ENCODE peak calls at places on chromosomes 12 and 14, in six cellular contexts. R, U, T, Y, C and W are unnamed samples.

GRCh38 chr12:98022961-98023360 is 492.4 kb upstream of the TMPO start:
- DNase-seq in R (no peak), T (no peak), Y (no peak), C (no peak), U (no peak), W (no peak)

GRCh38 chr12:120529641-120530314 is 820 bp upstream of the COQ5 start:
- DNase-seq in C (peak; percentile 36), R (no peak), U (peak; percentile 77), Y (no peak), T (no peak), W (no peak)

GRCh38 chr14:61569783-61570182 is 125.5 kb upstream of the HIF1A start:
- DNase-seq in T (peak; percentile 70), Y (no peak), C (peak; percentile 59), R (peak; percentile 77), U (peak; percentile 17), W (peak; percentile 86)

GRCh38 chr14:75280448-75280830 is 1.8 kb downstream of the FOS start:
- DNase-seq in U (no peak), Y (no peak), C (no peak), R (no peak), T (no peak), W (peak; percentile 43)

GRCh38 chr12:121490401-121491257 is 90.2 kb downstream of the KDM2B start:
- DNase-seq in T (no peak), Y (no peak), R (no peak), C (no peak), U (peak; percentile 74), W (no peak)

GRCh38 chr12:16884056-16884455 is 278.1 kb upstream of the LMO3 start:
- DNase-seq in R (no peak), T (no peak), Y (no peak), U (no peak), C (no peak), W (no peak)

GRCh38 chr14:56789955-56790354 is 20.3 kb downstream of the OTX2 start:
- DNase-seq in C (no peak), R (no peak), Y (no peak), T (no peak), U (no peak), W (no peak)

GRCh38 chr12:30823764-30824163 is 69.0 kb upstream of the CAPRIN2 start:
- DNase-seq in Y (no peak), C (no peak), U (peak; percentile 57), T (no peak), R (no peak), W (no peak)

GRCh38 chr12:10285919-10286318 is 21.8 kb upstream of the KLRD1 start:
- DNase-seq in Y (peak; percentile 73), U (no peak), R (no peak), C (no peak), T (no peak), W (no peak)

GRCh38 chr12:53120685-53121525 is 17.6 kb downstream of the SOAT2 start:
- DNase-seq in U (no peak), C (no peak), R (no peak), T (no peak), Y (no peak), W (no peak)

GRCh38 chr12:52063986-52064649 is 5.7 kb upstream of the ATG101 start:
- DNase-seq in T (peak; percentile 76), Y (no peak), U (no peak), R (no peak), C (no peak), W (no peak)

GRCh38 chr14:63616015-63616414 is 25.7 kb downstream of the WDR89 start:
- DNase-seq in U (no peak), C (no peak), R (peak; percentile 49), T (no peak), Y (no peak), W (no peak)

GRCh38 chr14:101849125-101849524 is 87.6 kb downstream of the PPP2R5C start:
- DNase-seq in Y (no peak), T (no peak), U (no peak), C (no peak), R (no peak), W (no peak)

GRCh38 chr14:99176156-99176945 is 95.6 kb downstream of the BCL11B start:
- DNase-seq in U (peak; percentile 43), Y (peak; percentile 45), C (peak; percentile 16), R (peak; percentile 13), T (no peak), W (no peak)

GRCh38 chr12:46187023-46187422 is 81.8 kb downstream of the SLC38A1 start:
- DNase-seq in C (no peak), R (peak; percentile 54), Y (no peak), U (no peak), T (no peak), W (no peak)

GRCh38 chr12:3020850-3021435 is 56.2 kb upstream of the TSPAN9 start:
- DNase-seq in T (no peak), Y (no peak), R (no peak), U (no peak), C (no peak), W (no peak)

GRCh38 chr14:81219821-81220487 is 805 bp downstream of the GTF2A1 start:
- DNase-seq in U (peak; percentile 57), T (peak; percentile 64), Y (peak; percentile 67), C (peak; percentile 43), R (peak; percentile 40), W (peak; percentile 91)

GRCh38 chr14:20998674-20999366 is at the start of gene SLC39A2:
- DNase-seq in Y (no peak), C (no peak), T (peak; percentile 80), R (peak; percentile 69), U (peak; percentile 92), W (no peak)

GRCh38 chr14:36874396-36875138 is 212.9 kb downstream of the PAX9 start:
- DNase-seq in T (no peak), R (no peak), C (no peak), Y (no peak), U (no peak), W (no peak)

GRCh38 chr12:15545329-15545728 is 223.0 kb downstream of the PTPRO start:
- DNase-seq in R (no peak), T (no peak), U (no peak), Y (no peak), C (no peak), W (no peak)

GRCh38 chr12:92075425-92075891 is 70.2 kb downstream of the BTG1 start:
- DNase-seq in U (no peak), T (no peak), Y (no peak), R (no peak), C (no peak), W (no peak)

GRCh38 chr12:77855548-77855947 is 24.9 kb downstream of the NAV3 start:
- DNase-seq in U (peak; percentile 44), T (no peak), Y (no peak), R (no peak), C (no peak), W (no peak)

GRCh38 chr14:88614218-88614907 is 51.5 kb downstream of the ZC3H14 start:
- DNase-seq in U (no peak), T (no peak), R (no peak), Y (no peak), C (no peak), W (no peak)

GRCh38 chr12:12476836-12477531 is 85.7 kb downstream of the DUSP16 start:
- DNase-seq in U (no peak), T (no peak), R (no peak), Y (no peak), C (no peak), W (no peak)

GRCh38 chr12:94148841-94149780 is 734 bp downstream of the PLXNC1 start:
- DNase-seq in U (peak; percentile 92), T (peak; percentile 69), C (peak; percentile 33), R (peak; percentile 66), Y (peak; percentile 60), W (peak; percentile 93)

GRCh38 chr14:92323031-92323915 is at the start of gene SLC24A4:
- DNase-seq in R (no peak), Y (no peak), U (peak; percentile 79), C (no peak), T (no peak), W (peak; percentile 74)

GRCh38 chr12:51687142-51687935 is 96.3 kb downstream of the SCN8A start:
- DNase-seq in C (no peak), T (no peak), R (no peak), U (no peak), Y (no peak), W (no peak)

GRCh38 chr14:103142031-103142430 is 18.8 kb downstream of the TNFAIP2 start:
- DNase-seq in R (no peak), C (no peak), T (no peak), Y (no peak), U (no peak), W (no peak)

GRCh38 chr12:131020326-131020725 is 66.6 kb downstream of the ADGRD1 start:
- DNase-seq in Y (no peak), U (no peak), R (no peak), C (no peak), T (no peak), W (no peak)

GRCh38 chr12:77995436-77996167 is 164.9 kb downstream of the NAV3 start:
- DNase-seq in T (no peak), Y (no peak), R (no peak), U (no peak), C (no peak), W (no peak)

GRCh38 chr12:56900583-56900982 is 33.6 kb downstream of the SDR9C7 start:
- DNase-seq in T (no peak), Y (no peak), R (no peak), U (no peak), C (no peak), W (no peak)
- H3K9me3 ChIP-seq in T (peaks cover 16% of the 10 kb centered on the region), Y (peaks cover 8% of the 10 kb centered on the region), R (no peaks in the 10 kb centered on the region), U (peaks cover 19% of the 10 kb centered on the region), C (peaks cover 54% of the 10 kb centered on the region), W (peaks cover 54% of the 10 kb centered on the region)

DNA sequence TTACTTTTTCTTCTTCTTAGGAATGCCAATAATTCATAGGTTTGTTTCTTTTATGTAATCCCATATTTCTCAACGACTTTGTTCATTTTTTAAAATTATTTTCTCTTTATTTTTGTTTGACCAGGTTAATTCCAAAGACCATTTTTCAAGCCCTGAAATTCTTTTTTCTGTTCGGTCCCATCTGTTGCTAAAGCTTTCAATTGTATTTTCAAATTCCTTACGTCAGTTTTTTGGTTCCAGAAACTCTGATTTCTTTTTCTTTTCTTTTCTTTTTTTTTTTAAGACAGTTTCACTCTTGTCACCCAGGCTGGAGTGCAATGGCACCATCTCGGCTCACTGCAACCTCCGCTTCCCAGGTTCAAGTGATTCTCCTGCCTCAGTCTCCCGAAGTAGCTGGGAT is 27.6 kb downstream of the RAB3IP start:
- DNase-seq in Y (no peak), U (no peak), T (no peak), C (no peak), R (no peak), W (no peak)
- H3K9me3 ChIP-seq in Y (peaks cover 16% of the 10 kb centered on the region), U (peaks cover 84% of the 10 kb centered on the region), T (peaks cover 18% of the 10 kb centered on the region), C (peaks cover 55% of the 10 kb centered on the region), R (no peaks in the 10 kb centered on the region), W (peaks cover 11% of the 10 kb centered on the region)

DNA sequence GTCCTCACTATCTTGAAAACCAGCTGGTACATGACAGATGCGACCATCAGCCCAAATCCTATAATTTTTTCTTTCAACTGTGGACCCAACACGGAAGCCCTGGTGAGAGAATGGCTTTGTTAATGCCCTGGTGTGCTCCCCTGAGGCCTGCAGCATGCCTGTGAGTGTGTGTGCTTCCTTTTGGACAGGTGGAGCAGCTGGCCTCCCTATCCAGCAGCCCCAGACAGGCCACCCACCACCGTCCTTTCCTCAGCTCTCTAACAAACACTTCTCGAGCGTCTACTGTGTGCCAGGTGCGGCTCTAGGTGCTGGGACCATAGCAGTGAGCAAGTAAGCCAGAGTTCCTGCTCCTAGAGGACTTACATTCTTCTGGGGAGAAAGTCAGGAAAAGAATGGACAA is 78.9 kb upstream of the GZMB start:
- DNase-seq in Y (no peak), T (no peak), U (peak; percentile 42), C (no peak), R (no peak), W (no peak)
- H3K9me3 ChIP-seq in Y (no peaks in the 10 kb centered on the region), T (no peaks in the 10 kb centered on the region), U (no peaks in the 10 kb centered on the region), C (no peaks in the 10 kb centered on the region), R (no peaks in the 10 kb centered on the region), W (no peaks in the 10 kb centered on the region)

GRCh38 chr12:133206390-133206789 is 25.1 kb downstream of the ZNF268 start:
- DNase-seq in C (no peak), T (no peak), R (no peak), Y (no peak), U (no peak), W (no peak)
- H3K9me3 ChIP-seq in C (peaks cover 100% of the 10 kb centered on the region), T (peaks cover 36% of the 10 kb centered on the region), R (peaks cover 46% of the 10 kb centered on the region), Y (peaks cover 84% of the 10 kb centered on the region), U (peaks cover 98% of the 10 kb centered on the region), W (peaks cover 100% of the 10 kb centered on the region)